ENCODE peak calls at places on chromosomes 11 and 22, in five cellular contexts. I is neural progenitor cell, D is lung, F is cardiac fibroblast, G is thoracic aorta. U is an unnamed sample.

GRCh38 chr11:393219-394033 is 583 bp upstream of the PKP3 start:
- DNase-seq in I (no peak), D (no peak), F (peak; percentile 72), G (no peak), U (peak; percentile 70)

GRCh38 chr22:17788528-17789378 is 14.5 kb upstream of the BID start:
- DNase-seq in I (no peak), D (no peak), F (no peak), G (no peak), U (no peak)

GRCh38 chr11:116099541-116099940 is 595.3 kb upstream of the CADM1 start:
- DNase-seq in I (no peak), D (no peak), F (no peak), G (no peak), U (no peak)

GRCh38 chr11:125946712-125947418 is 1.0 kb downstream of the VSIG10L2 start:
- DNase-seq in I (no peak), D (no peak), F (no peak), G (no peak), U (no peak)

GRCh38 chr22:45227645-45228400 is 12.9 kb downstream of the KIAA0930 start:
- DNase-seq in I (peak; percentile 41), D (no peak), F (no peak), G (no peak), U (no peak)

GRCh38 chr11:67375320-67376021 is 2.1 kb upstream of the CLCF1 start:
- DNase-seq in I (peak; percentile 41), D (no peak), F (no peak), G (no peak), U (no peak)

GRCh38 chr22:25111579-25112517 is 87.8 kb upstream of the CRYBB3 start:
- DNase-seq in I (no peak), D (peak; percentile 75), F (peak; percentile 19), G (peak; percentile 31), U (no peak)

GRCh38 chr11:130390071-130390758 is 38.2 kb downstream of the ADAMTS8 start:
- DNase-seq in I (no peak), D (no peak), F (peak; percentile 82), G (no peak), U (peak; percentile 89)

GRCh38 chr11:38296211-38296776 is 1698.3 kb upstream of the RAG2 start:
- DNase-seq in I (no peak), D (no peak), F (no peak), G (no peak), U (no peak)

GRCh38 chr11:10303558-10304363 is 1.1 kb upstream of the ADM start:
- DNase-seq in I (peak; percentile 41), D (no peak), F (peak; percentile 40), G (no peak), U (peak; percentile 65)

GRCh38 chr22:37627545-37627944 is 11.9 kb upstream of the SH3BP1 start:
- DNase-seq in I (no peak), D (no peak), F (no peak), G (no peak), U (no peak)

GRCh38 chr11:2795491-2795991 is 90.0 kb downstream of the CDKN1C start:
- DNase-seq in I (no peak), D (no peak), F (no peak), G (no peak), U (no peak)

GRCh38 chr11:10317281-10317755 is 12.4 kb downstream of the ADM start:
- DNase-seq in I (peak; percentile 90), D (no peak), F (no peak), G (no peak), U (no peak)

GRCh38 chr22:38866399-38867123 is 5.5 kb downstream of the CBX6 start:
- DNase-seq in I (peak; percentile 77), D (no peak), F (no peak), G (no peak), U (no peak)

GRCh38 chr22:24593810-24594568 is 1.1 kb upstream of the LRRC75B start:
- DNase-seq in I (no peak), D (no peak), F (no peak), G (no peak), U (no peak)

GRCh38 chr11:128687321-128687720 is 6.6 kb upstream of the FLI1 start:
- DNase-seq in I (peak; percentile 75), D (no peak), F (peak; percentile 40), G (no peak), U (no peak)

GRCh38 chr22:42747701-42748513 is 27.2 kb upstream of the A4GALT start:
- DNase-seq in I (peak; percentile 62), D (no peak), F (peak; percentile 81), G (no peak), U (peak; percentile 69)

DNA sequence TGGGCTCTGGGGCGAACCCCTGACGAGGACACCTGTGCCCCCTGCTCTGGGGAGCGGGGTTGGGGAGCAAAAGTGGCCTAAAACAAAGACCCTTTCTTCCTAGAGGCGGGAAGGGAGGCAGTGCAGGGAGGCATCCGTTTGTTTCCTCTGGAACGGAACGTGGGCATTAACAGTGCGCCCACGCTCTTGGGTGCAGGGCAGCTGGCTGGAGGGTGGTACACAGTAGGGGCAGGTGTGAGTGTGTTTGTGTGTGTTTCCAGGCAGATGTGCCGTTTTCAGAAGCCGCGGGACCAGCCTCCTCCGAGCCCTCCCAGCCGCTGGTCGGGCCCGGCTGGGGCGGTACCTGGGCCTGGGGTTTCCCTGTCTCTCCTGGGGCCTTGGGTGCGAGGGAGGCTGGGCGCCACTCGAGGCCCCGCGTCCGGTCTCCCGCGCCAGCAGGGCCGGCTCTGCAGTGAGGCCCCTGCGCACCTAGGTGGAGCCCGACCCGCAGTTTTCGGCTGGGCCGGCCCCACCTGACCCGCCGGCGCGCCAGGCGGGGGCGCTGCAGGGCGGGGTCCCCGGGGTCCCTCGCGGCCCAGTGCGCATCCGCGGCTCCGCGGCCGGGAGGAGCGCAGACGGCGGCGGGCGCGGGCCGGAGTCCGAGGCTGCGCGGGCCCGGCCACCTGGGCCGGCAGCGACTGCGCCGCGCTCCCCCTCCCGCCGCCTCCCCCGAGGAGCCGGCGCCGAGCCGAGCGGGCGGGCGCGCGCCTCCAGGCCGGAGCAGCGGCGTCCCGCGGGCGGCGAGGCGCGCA is 1252.7 kb downstream of the BRD1 start:
- DNase-seq in I (peak; percentile 92), D (peak; percentile 34), F (no peak), G (no peak), U (peak; percentile 5)
- H3K4me3 ChIP-seq in I (no peak overlapping the region), D (peak overlapping the region; percentile 11), F (no peak overlapping the region), G (no peak overlapping the region), U (no peak overlapping the region)

GRCh38 chr11:117908959-117909610 is 20.1 kb downstream of the TMPRSS13 start:
- DNase-seq in I (no peak), D (no peak), F (no peak), G (no peak), U (no peak)
- TF ChIP-seq CTCF in I (no peak), D (no peak), F (no peak), G (no peak), U (no peak)

GRCh38 chr11:107689317-107690202 is 22.3 kb downstream of the SLN start:
- DNase-seq in I (peak; percentile 84), D (peak; percentile 85), F (peak; percentile 79), G (peak; percentile 47), U (peak; percentile 79)

GRCh38 chr11:107696140-107696539 is 15.7 kb downstream of the SLN start:
- DNase-seq in I (no peak), D (no peak), F (peak; percentile 90), G (no peak), U (peak; percentile 90)

GRCh38 chr11:107695446-107695845 is 16.4 kb downstream of the SLN start:
- DNase-seq in I (no peak), D (no peak), F (peak; percentile 27), G (no peak), U (peak; percentile 58)

GRCh38 chr11:107688322-107688918 is 23.4 kb downstream of the SLN start:
- DNase-seq in I (no peak), D (no peak), F (peak; percentile 32), G (no peak), U (no peak)

GRCh38 chr11:107691003-107691402 is 20.9 kb downstream of the SLN start:
- DNase-seq in I (no peak), D (no peak), F (peak; percentile 41), G (no peak), U (no peak)
- H3K4me3 ChIP-seq in I (no peak overlapping the region), D (no peak overlapping the region), F (no peak overlapping the region), G (no peak overlapping the region), U (no peak overlapping the region)

DNA sequence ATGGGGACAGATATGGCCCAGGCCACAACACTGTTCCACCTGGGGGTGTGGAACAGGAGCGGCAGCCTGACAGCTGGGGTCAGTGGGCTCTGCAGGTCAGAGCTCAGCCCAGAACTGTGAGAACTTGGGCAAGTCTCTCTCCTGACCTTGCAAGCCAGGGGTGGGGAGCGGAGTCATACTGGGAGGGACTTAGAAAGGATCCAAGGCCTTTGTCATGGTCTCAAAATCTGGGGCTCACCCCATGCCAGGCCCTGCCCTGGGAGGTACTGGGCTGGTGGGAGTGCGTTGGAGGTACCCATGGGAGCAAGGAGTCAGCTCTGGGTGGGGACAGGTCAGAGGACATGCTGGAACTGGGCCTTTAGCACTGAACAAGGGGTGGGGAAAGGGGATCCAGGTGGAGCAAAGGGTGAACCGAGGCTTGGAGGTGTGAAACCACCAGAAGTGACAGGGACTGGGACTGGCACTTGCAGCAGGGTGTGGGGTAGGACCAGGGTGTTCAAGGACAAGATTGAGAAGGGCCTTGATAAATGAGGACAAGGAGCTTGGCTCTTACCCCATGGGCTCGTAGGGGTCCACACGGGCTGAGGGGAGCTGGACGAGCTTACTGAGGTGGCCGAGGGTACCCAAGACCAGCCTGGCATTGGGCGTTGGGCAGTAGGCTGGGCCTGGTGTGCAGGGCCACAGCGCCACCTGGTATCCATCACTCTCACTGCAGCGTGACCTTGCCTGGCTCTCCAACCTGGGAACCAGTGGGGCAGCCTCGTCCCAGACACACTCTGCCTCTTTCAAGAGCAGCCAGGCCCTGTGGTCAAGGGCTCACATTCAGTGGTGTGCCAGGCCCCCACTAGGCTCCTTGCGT is 7.4 kb upstream of the PMM1 start:
- DNase-seq in I (peak; percentile 69), D (peak; percentile 65), F (peak; percentile 68), G (no peak), U (peak; percentile 64)
- TF ChIP-seq CTCF in I (peak; percentile 83), D (peak; percentile 70), F (peak; percentile 83), G (peak; percentile 69), U (peak; percentile 87)

GRCh38 chr11:119424276-119424675 is 1.3 kb upstream of the THY1 start:
- DNase-seq in I (no peak), D (no peak), F (no peak), G (no peak), U (no peak)

GRCh38 chr11:119421351-119421750 is 1.6 kb downstream of the THY1 start:
- DNase-seq in I (no peak), D (no peak), F (no peak), G (no peak), U (no peak)

GRCh38 chr11:119421941-119422504 is 949 bp downstream of the THY1 start:
- DNase-seq in I (peak; percentile 74), D (no peak), F (peak; percentile 37), G (no peak), U (no peak)

GRCh38 chr11:119423459-119424254 is 685 bp upstream of the THY1 start:
- DNase-seq in I (no peak), D (no peak), F (no peak), G (no peak), U (no peak)

GRCh38 chr11:119422505-119423416 is at the start of gene THY1:
- DNase-seq in I (peak; percentile 89), D (no peak), F (peak; percentile 43), G (no peak), U (no peak)
- H3K4me3 ChIP-seq in I (peak within 1 kb of the TSS; percentile 89), D (peak within 1 kb of the TSS; percentile 3), F (no peak within 1 kb of the TSS), G (peak within 1 kb of the TSS; percentile 66), U (no peak within 1 kb of the TSS)